ENCODE peak calls at places on chromosomes 5 and 9, in eight cellular contexts. M is spleen, W is upper lobe of right lung, Q is A549, A is fibroblast of mammary gland, R is epithelial cell of proximal tubule, F is ascending aorta, C is lower lobe of right lung. V is an unnamed sample.

GRCh38 chr9:94624621-94625020 is 14.7 kb downstream of the FBP1 start:
- DNase-seq in M (no peak), W (no peak), Q (no peak), A (no peak), R (no peak), F (no peak), C (no peak), V (no peak)

GRCh38 chr9:16501726-16502125 is 368.7 kb downstream of the BNC2 start:
- DNase-seq in M (no peak), W (no peak), Q (no peak), A (no peak), R (no peak), F (no peak), C (no peak), V (no peak)

GRCh38 chr5:52579391-52579790 is 208.3 kb upstream of the ITGA1 start:
- DNase-seq in M (no peak), W (no peak), Q (no peak), A (no peak), R (peak), F (no peak), C (no peak), V (no peak)

GRCh38 chr5:100270323-100270771 is 264.8 kb upstream of the FAM174A start:
- DNase-seq in M (no peak), W (no peak), Q (no peak), A (no peak), R (peak), F (no peak), C (no peak), V (no peak)

GRCh38 chr5:149333711-149334443 is 11.4 kb upstream of the GRPEL2 start:
- DNase-seq in M (no peak), W (no peak), Q (no peak), A (no peak), R (no peak), F (no peak), C (no peak), V (no peak)

GRCh38 chr9:13621871-13622564 is 342.5 kb upstream of the MPDZ start:
- DNase-seq in M (no peak), W (no peak), Q (no peak), A (no peak), R (no peak), F (no peak), C (no peak), V (no peak)

GRCh38 chr9:84773023-84773422 is 103.5 kb downstream of the NTRK2 start:
- DNase-seq in M (no peak), W (no peak), Q (no peak), A (no peak), R (no peak), F (no peak), C (no peak), V (no peak)

GRCh38 chr9:129988607-129989361 is 54.2 kb downstream of the FNBP1 start:
- DNase-seq in M (no peak), W (no peak), Q (no peak), A (no peak), R (no peak), F (peak), C (no peak), V (no peak)

GRCh38 chr5:14486486-14486885 is 95.1 kb upstream of the OTULINL start:
- DNase-seq in M (no peak), W (no peak), Q (no peak), A (peak), R (no peak), F (no peak), C (no peak), V (no peak)

GRCh38 chr9:16806674-16807073 is 63.8 kb downstream of the BNC2 start:
- DNase-seq in M (no peak), W (no peak), Q (no peak), A (no peak), R (no peak), F (no peak), C (no peak), V (no peak)

GRCh38 chr5:143541943-143542797 is 138.7 kb upstream of the NR3C1 start:
- DNase-seq in M (no peak), W (no peak), Q (no peak), A (no peak), R (no peak), F (no peak), C (no peak), V (no peak)

GRCh38 chr9:130175355-130175754 is 3.2 kb downstream of the NCS1 start:
- DNase-seq in M (no peak), W (no peak), Q (no peak), A (no peak), R (no peak), F (no peak), C (no peak), V (no peak)

GRCh38 chr9:136326061-136326776 is 1.1 kb upstream of the GPSM1 start:
- DNase-seq in M (no peak), W (no peak), Q (no peak), A (peak), R (no peak), F (no peak), C (no peak), V (no peak)

GRCh38 chr9:130137870-130138653 is 34.1 kb upstream of the NCS1 start:
- DNase-seq in M (no peak), W (no peak), Q (no peak), A (peak), R (no peak), F (no peak), C (no peak), V (no peak)

GRCh38 chr9:71684566-71684965 is 83.7 kb downstream of the CEMIP2 start:
- DNase-seq in M (no peak), W (no peak), Q (no peak), A (no peak), R (no peak), F (no peak), C (no peak), V (no peak)

GRCh38 chr5:150488519-150489357 is 19.2 kb upstream of the NDST1 start:
- DNase-seq in M (no peak), W (peak), Q (no peak), A (peak), R (no peak), F (peak), C (peak), V (no peak)

GRCh38 chr9:86239053-86239770 is 20.2 kb downstream of the C9orf153 start:
- DNase-seq in M (no peak), W (no peak), Q (no peak), A (peak), R (no peak), F (no peak), C (no peak), V (no peak)
- TF ChIP-seq CTCF in M (no peak), W (no peak), Q (peak), A (peak), R (peak), F (no peak), C (no peak), V (no peak)

GRCh38 chr5:146020100-146020499 is 83.7 kb downstream of the SH3RF2 start:
- DNase-seq in M (no peak), W (no peak), Q (no peak), A (no peak), R (no peak), F (no peak), C (no peak), V (no peak)
- TF ChIP-seq CTCF in M (no peak), W (no peak), Q (no peak), A (no peak), R (no peak), F (no peak), C (no peak), V (no peak)

GRCh38 chr5:90982576-90982975 is 400.5 kb downstream of the ARRDC3 start:
- DNase-seq in M (no peak), W (no peak), Q (peak), A (no peak), R (peak), F (no peak), C (no peak), V (no peak)
- TF ChIP-seq CTCF in M (no peak), W (no peak), Q (no peak), A (no peak), R (no peak), F (no peak), C (no peak), V (no peak)

DNA sequence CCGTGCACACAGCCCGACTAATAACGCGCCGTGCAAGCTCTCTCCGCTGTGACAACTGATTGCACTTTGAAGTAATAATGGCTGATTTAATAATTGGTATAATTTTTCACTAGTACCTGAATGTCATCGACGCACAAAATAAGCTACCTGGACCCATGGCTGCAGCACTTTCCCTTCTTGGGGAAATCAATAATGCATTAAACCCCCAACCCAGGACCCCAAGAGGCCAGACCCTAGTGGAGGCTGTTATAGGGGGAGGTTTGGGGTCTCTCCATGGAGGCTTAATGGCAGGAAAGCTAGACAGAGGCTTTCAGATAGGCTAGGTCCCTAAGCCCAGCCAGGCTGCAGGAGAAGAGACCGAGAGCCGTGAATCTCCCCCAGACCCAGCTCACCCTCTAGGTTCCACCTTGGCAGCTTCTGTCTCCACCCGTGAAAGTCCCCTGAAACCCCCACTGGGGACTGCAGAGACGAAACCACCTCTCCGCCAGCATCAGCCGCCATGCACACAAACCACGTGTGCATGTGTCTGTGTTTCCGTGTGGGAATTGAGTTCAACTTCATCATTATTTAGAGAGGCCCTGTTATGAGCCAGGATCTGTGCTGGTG is 168.7 kb upstream of the MVB12B start:
- DNase-seq in M (peak), W (peak), Q (no peak), A (no peak), R (no peak), F (no peak), C (no peak), V (no peak)
- TF ChIP-seq CTCF in M (no peak), W (no peak), Q (no peak), A (no peak), R (no peak), F (no peak), C (no peak), V (no peak)

DNA sequence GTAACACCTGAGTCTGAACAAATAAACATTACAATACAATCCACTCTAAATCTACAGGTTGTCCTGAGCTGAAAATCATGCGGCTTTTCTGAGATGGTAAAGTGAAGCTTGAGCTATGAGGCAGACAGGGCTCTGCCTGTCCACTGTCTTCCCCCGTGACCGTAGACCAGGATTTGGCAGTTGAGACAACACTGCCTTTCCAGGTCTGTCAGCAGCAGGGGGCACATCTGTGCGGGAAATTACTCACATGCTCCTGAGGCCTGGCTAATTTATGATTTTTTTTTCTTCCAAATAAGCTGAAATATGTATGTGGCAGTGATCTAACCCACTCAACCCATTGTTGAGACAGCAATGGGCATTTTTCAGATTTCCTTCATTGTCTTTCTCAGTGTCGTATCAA is 307.9 kb downstream of the FBXL7 start:
- DNase-seq in M (no peak), W (no peak), Q (no peak), A (peak), R (no peak), F (no peak), C (no peak), V (no peak)
- TF ChIP-seq CTCF in M (no peak), W (no peak), Q (no peak), A (peak), R (peak), F (no peak), C (no peak), V (no peak)

DNA sequence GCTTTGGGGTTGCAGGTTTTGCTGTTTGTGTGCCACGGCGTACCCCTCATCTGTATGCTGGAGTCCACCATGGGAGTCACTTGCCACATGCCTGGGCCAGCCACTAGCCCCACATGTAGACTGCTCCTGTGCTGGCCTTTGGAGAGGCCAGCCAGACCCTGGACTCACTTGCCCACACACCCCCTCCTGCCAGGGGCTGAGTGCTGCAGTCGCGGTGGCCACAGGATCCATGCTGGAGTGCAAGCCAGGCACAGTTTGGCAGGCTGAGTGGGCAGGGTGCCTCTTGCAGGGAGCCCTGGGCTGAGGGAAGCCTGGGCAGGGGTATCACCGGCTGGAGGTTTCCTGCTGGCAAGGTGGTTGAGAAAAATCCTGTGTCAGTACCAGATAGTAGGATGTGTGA is 25.6 kb upstream of the GCNT1 start:
- DNase-seq in M (no peak), W (no peak), Q (no peak), A (no peak), R (no peak), F (no peak), C (no peak), V (no peak)
- TF ChIP-seq CTCF in M (no peak), W (no peak), Q (no peak), A (no peak), R (no peak), F (no peak), C (no peak), V (no peak)

GRCh38 chr5:119250946-119251901 is 104.6 kb upstream of the TNFAIP8 start:
- DNase-seq in M (no peak), W (no peak), Q (no peak), A (peak), R (no peak), F (no peak), C (no peak), V (no peak)

GRCh38 chr5:119257613-119258012 is 98.2 kb upstream of the TNFAIP8 start:
- DNase-seq in M (no peak), W (no peak), Q (no peak), A (no peak), R (no peak), F (no peak), C (no peak), V (no peak)

DNA sequence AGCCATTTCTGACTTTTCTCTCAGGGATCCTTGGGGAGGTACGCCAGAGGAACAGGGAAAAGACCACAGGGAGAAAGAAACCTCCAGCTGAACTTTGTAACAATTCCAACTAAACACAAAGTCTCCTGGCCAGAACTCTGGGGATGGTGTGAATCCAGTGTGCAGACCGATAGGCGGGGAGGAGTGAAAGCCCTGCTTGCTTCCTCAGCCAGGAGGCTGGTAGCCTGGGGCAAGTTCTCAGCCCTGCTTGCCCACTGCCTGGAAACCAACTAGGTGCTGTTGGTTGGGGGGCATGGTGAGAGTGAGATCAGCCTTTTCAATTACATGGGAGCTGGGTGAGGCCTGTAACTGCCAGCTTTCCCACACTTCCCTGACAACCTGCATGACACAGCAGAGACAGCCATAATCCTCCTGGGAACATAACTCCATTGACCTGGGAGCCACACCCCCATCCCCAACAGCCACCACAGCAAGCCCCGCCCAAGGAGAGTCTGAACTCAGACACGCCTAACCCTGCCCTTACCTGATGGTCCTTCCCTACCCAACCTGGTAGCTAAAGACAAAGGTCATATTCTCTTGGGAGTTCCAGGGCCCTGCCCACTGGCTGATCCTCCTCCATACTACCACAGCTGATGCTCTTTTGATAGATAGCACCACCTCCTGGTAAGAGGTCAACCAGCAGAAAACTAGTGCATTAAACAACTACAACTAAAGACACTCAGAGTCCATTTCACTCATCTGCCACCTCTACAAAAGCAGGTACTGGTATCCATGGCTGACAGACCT is 100.1 kb upstream of the TNFAIP8 start:
- DNase-seq in M (no peak), W (no peak), Q (no peak), A (peak), R (no peak), F (no peak), C (no peak), V (no peak)
- TF ChIP-seq CTCF in M (no peak), W (peak), Q (no peak), A (peak), R (peak), F (no peak), C (no peak), V (no peak)

GRCh38 chr5:42807722-42808447 is 3.8 kb downstream of the SELENOP start:
- DNase-seq in M (no peak), W (no peak), Q (no peak), A (no peak), R (no peak), F (no peak), C (no peak), V (no peak)
- TF ChIP-seq CTCF in M (no peak), W (no peak), Q (no peak), A (no peak), R (peak), F (no peak), C (no peak), V (no peak)